ENCODE peak calls at places on chromosomes 12 and 14, in five cellular contexts. A, F, W, G and N are unnamed samples.

GRCh38 chr12:49964849-49965624 is 3.4 kb downstream of the AQP5 start:
- DNase-seq in A (no peak), W (no peak), F (no peak), G (no peak), N (no peak)

GRCh38 chr12:32181498-32182175 is 75.0 kb downstream of the BICD1 start:
- DNase-seq in A (no peak), W (no peak), F (no peak), G (no peak), N (no peak)

GRCh38 chr14:78595797-78596196 is 425.6 kb downstream of the NRXN3 start:
- DNase-seq in F (peak; percentile 5), W (no peak), G (no peak), A (no peak), N (no peak)

GRCh38 chr12:92796650-92797049 is 93.9 kb downstream of the PLEKHG7 start:
- DNase-seq in F (no peak), G (no peak), W (no peak), A (no peak), N (no peak)

GRCh38 chr14:31270196-31270772 is 62.7 kb upstream of the HECTD1 start:
- DNase-seq in G (peak; percentile 16), W (peak; percentile 77), F (peak; percentile 53), A (no peak), N (peak; percentile 51)

GRCh38 chr14:55707365-55707804 is 127.4 kb downstream of the KTN1 start:
- DNase-seq in A (no peak), F (peak; percentile 61), W (peak; percentile 31), G (no peak), N (no peak)

GRCh38 chr14:34325493-34325892 is 136.5 kb downstream of the SPTSSA start:
- DNase-seq in A (no peak), G (no peak), F (peak; percentile 16), W (no peak), N (no peak)

GRCh38 chr12:32533971-32534590 is 134.7 kb downstream of the FGD4 start:
- DNase-seq in A (no peak), F (peak; percentile 84), G (no peak), W (peak; percentile 94), N (no peak)

GRCh38 chr14:93941293-93941910 is 14.3 kb downstream of the FAM181A start:
- DNase-seq in F (no peak), W (no peak), G (no peak), A (no peak), N (no peak)

GRCh38 chr14:31294736-31295398 is 87.3 kb upstream of the HECTD1 start:
- DNase-seq in A (no peak), F (no peak), W (no peak), G (no peak), N (no peak)

GRCh38 chr12:109621271-109621671 is 47.7 kb downstream of the MVK start:
- DNase-seq in W (no peak), A (no peak), F (no peak), G (no peak), N (no peak)

GRCh38 chr12:18658829-18659228 is 79.0 kb downstream of the PLCZ1 start:
- DNase-seq in W (no peak), F (no peak), G (no peak), A (no peak), N (no peak)

GRCh38 chr14:101561145-101561896 is at the start of gene DIO3:
- DNase-seq in G (no peak), F (no peak), W (no peak), A (no peak), N (peak; percentile 87)

GRCh38 chr14:99681832-99682148 is 2.3 kb upstream of the CYP46A1 start:
- DNase-seq in G (no peak), W (no peak), A (no peak), F (no peak), N (no peak)

GRCh38 chr14:100754020-100754419 is 27.3 kb downstream of the DLK1 start:
- DNase-seq in F (no peak), G (no peak), W (peak; percentile 65), A (no peak), N (no peak)

GRCh38 chr12:53047221-53048032 is 2.4 kb upstream of the TNS2 start:
- DNase-seq in F (peak; percentile 83), A (no peak), W (peak; percentile 44), G (peak; percentile 94), N (no peak)

GRCh38 chr14:68794856-68795601 is 2.2 kb upstream of the ZFP36L1 start:
- DNase-seq in G (peak; percentile 47), F (peak; percentile 74), W (no peak), A (no peak), N (no peak)

GRCh38 chr12:93113317-93114006 is 184.4 kb upstream of the EEA1 start:
- DNase-seq in A (no peak), G (no peak), F (no peak), W (no peak), N (no peak)

GRCh38 chr12:89949457-89950195 is 241.0 kb upstream of the ATP2B1 start:
- DNase-seq in W (peak; percentile 9), A (peak; percentile 83), F (peak; percentile 98), G (peak; percentile 8), N (no peak)

GRCh38 chr14:29529418-29529817 is 398.2 kb downstream of the PRKD1 start:
- DNase-seq in G (peak; percentile 17), A (no peak), F (no peak), W (peak; percentile 17), N (no peak)

GRCh38 chr12:119512772-119513497 is 80.6 kb upstream of the TMEM233 start:
- DNase-seq in G (peak; percentile 56), W (peak; percentile 9), F (no peak), A (no peak), N (no peak)

GRCh38 chr14:29235991-29236390 is 469.4 kb downstream of the FOXG1 start:
- DNase-seq in G (no peak), F (no peak), A (no peak), W (no peak), N (no peak)

GRCh38 chr12:105334001-105334400 is 3.5 kb downstream of the C12orf75 start:
- DNase-seq in G (no peak), W (no peak), A (no peak), F (no peak), N (no peak)

GRCh38 chr14:105945891-105946290 is 419.5 kb downstream of the TMEM121 start:
- DNase-seq in A (no peak), W (no peak), G (no peak), F (peak; percentile 8), N (no peak)

DNA sequence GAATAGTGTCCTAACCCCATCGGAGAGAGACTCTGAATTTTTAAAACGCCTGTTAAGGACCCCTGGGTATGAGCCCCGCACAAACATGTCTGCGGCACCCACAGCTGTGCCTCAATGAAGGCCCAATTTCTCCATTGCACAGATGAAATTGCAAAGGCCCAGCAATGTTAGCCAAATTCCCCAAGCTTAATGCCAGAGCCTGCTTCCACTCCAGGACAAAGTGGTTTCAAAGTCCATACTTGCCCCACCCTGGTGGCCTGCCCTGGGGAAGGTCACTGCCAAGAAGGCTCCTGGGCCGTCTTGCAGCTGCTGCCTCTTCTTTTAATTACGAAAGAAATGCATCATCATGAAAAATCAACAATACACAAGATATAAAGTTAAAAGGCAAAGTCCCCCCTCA is 1179.7 kb downstream of the VRK1 start:
- DNase-seq in A (no peak), F (no peak), G (no peak), W (no peak), N (no peak)
- TF ChIP-seq HDAC2 in A (no peak), F (no peak), G (no peak), W (no peak), N (no peak)

GRCh38 chr12:96036765-96037455 is 1.5 kb upstream of the LTA4H start:
- DNase-seq in A (no peak), G (no peak), W (no peak), F (no peak), N (no peak)

GRCh38 chr12:96035283-96036236 is at the start of gene LTA4H:
- DNase-seq in W (peak; percentile 97), A (peak; percentile 97), G (peak; percentile 94), F (peak; percentile 99), N (peak; percentile 99)

GRCh38 chr12:96033549-96034389 is 1.6 kb downstream of the LTA4H start:
- DNase-seq in A (no peak), F (no peak), G (no peak), W (no peak), N (no peak)

GRCh38 chr12:96040305-96041133 is 5.1 kb upstream of the LTA4H start:
- DNase-seq in F (no peak), W (no peak), A (no peak), G (no peak), N (no peak)

GRCh38 chr12:96034631-96035282 is 630 bp downstream of the LTA4H start:
- DNase-seq in G (peak; percentile 14), F (no peak), A (no peak), W (peak; percentile 22), N (no peak)
- TF ChIP-seq HDAC2 in G (no peak), F (no peak), A (no peak), W (no peak), N (no peak)

GRCh38 chr12:42593781-42594322 is 4.3 kb upstream of the PRICKLE1 start:
- DNase-seq in F (no peak), W (no peak), G (no peak), A (no peak), N (no peak)
- TF ChIP-seq HDAC2 in F (no peak), W (no peak), G (no peak), A (no peak), N (no peak)

GRCh38 chr14:103207038-103207403 is 83.8 kb downstream of the TNFAIP2 start:
- DNase-seq in F (no peak), G (peak; percentile 63), A (no peak), W (no peak), N (peak; percentile 69)
- TF ChIP-seq HDAC2 in F (no peak), G (no peak), A (no peak), W (no peak), N (no peak)

GRCh38 chr12:8827551-8828347 is 5.3 kb downstream of the A2ML1 start:
- DNase-seq in W (no peak), G (no peak), F (no peak), A (no peak), N (no peak)
- TF ChIP-seq HDAC2 in W (no peak), G (no peak), F (no peak), A (no peak), N (no peak)

GRCh38 chr14:76775695-76776305 is 14.5 kb downstream of the VASH1 start:
- DNase-seq in F (no peak), W (no peak), A (no peak), G (peak; percentile 14), N (no peak)
- TF ChIP-seq HDAC2 in F (no peak), W (no peak), A (no peak), G (no peak), N (no peak)

DNA sequence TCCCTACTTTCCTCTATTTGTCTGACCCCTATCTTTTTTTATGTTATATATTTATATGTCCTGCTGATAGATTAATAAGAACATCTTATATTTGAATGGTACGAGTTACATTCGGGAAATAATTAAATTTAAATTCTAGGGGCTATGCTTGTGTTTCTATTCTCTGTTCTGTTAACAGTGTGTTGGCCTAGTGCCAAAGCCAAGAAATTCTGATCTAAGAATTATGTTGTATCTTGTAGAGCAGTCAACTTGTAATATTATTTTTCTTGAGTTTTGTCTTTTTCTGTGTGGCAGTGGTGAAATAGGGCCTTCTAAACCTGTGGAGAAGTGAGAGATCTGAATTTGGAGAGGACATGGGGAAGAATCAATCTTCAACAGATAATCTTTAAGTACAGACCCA is 9.0 kb upstream of the HSPA2 start:
- DNase-seq in W (no peak), F (no peak), G (no peak), A (no peak), N (no peak)
- TF ChIP-seq HDAC2 in W (no peak), F (no peak), G (no peak), A (no peak), N (no peak)